ENCODE peak calls at places on chromosomes 11 and 22, in four cellular contexts. One of them, this sample, is unnamed.

GRCh38 chr22:26892401-26893033 is 235.1 kb downstream of the MIAT start:
- DNase-seq in lung: peak
- DNase-seq in Peyer's patch: no peak
- DNase-seq in mucosa of descending colon: peak
- DNase-seq in this sample: no peak

GRCh38 chr11:68714047-68714856 is 29.9 kb downstream of the GAL start:
- DNase-seq in lung: no peak
- DNase-seq in Peyer's patch: no peak
- DNase-seq in mucosa of descending colon: no peak
- DNase-seq in this sample: no peak

GRCh38 chr11:75524576-75525432 is 937 bp downstream of the GDPD5 start:
- DNase-seq in lung: no peak
- DNase-seq in Peyer's patch: peak
- DNase-seq in mucosa of descending colon: peak
- DNase-seq in this sample: no peak

GRCh38 chr11:73972620-73973449 is 9.8 kb downstream of the UCP2 start:
- DNase-seq in lung: no peak
- DNase-seq in Peyer's patch: no peak
- DNase-seq in mucosa of descending colon: peak
- DNase-seq in this sample: no peak

GRCh38 chr11:1839924-1840779 is 1.4 kb downstream of the TNNI2 start:
- DNase-seq in lung: peak
- DNase-seq in Peyer's patch: peak
- DNase-seq in mucosa of descending colon: peak
- DNase-seq in this sample: no peak

GRCh38 chr11:68145120-68145866 is 24.1 kb upstream of the CHKA start:
- DNase-seq in lung: no peak
- DNase-seq in Peyer's patch: no peak
- DNase-seq in mucosa of descending colon: no peak
- DNase-seq in this sample: no peak

GRCh38 chr11:120121914-120122473 is 15.9 kb downstream of the TRIM29 start:
- DNase-seq in lung: peak
- DNase-seq in Peyer's patch: no peak
- DNase-seq in mucosa of descending colon: no peak
- DNase-seq in this sample: peak

GRCh38 chr11:68569357-68569756 is 108.8 kb downstream of the PPP6R3 start:
- DNase-seq in lung: no peak
- DNase-seq in Peyer's patch: no peak
- DNase-seq in mucosa of descending colon: no peak
- DNase-seq in this sample: no peak

GRCh38 chr11:117678651-117679407 is 118.2 kb downstream of the DSCAML1 start:
- DNase-seq in lung: no peak
- DNase-seq in Peyer's patch: no peak
- DNase-seq in mucosa of descending colon: no peak
- DNase-seq in this sample: no peak

GRCh38 chr11:93652161-93652597 is 9.3 kb upstream of the CEP295 start:
- DNase-seq in lung: peak
- DNase-seq in Peyer's patch: no peak
- DNase-seq in mucosa of descending colon: no peak
- DNase-seq in this sample: peak

GRCh38 chr11:64849600-64850356 is 5.3 kb upstream of the CDC42BPG start:
- DNase-seq in lung: no peak
- DNase-seq in Peyer's patch: no peak
- DNase-seq in mucosa of descending colon: peak
- DNase-seq in this sample: no peak
- TF ChIP-seq CTCF in lung: no peak
- TF ChIP-seq CTCF in Peyer's patch: no peak
- TF ChIP-seq CTCF in mucosa of descending colon: no peak
- TF ChIP-seq CTCF in this sample: no peak

GRCh38 chr11:9825315-9825714 is 161.4 kb downstream of the SWAP70 start:
- DNase-seq in lung: no peak
- DNase-seq in Peyer's patch: no peak
- DNase-seq in mucosa of descending colon: no peak
- DNase-seq in this sample: no peak
- TF ChIP-seq CTCF in lung: no peak
- TF ChIP-seq CTCF in Peyer's patch: no peak
- TF ChIP-seq CTCF in mucosa of descending colon: no peak
- TF ChIP-seq CTCF in this sample: no peak

GRCh38 chr11:44760917-44761545 is 34.3 kb downstream of the TSPAN18 start:
- DNase-seq in lung: no peak
- DNase-seq in Peyer's patch: no peak
- DNase-seq in mucosa of descending colon: no peak
- DNase-seq in this sample: peak
- TF ChIP-seq CTCF in lung: no peak
- TF ChIP-seq CTCF in Peyer's patch: no peak
- TF ChIP-seq CTCF in mucosa of descending colon: no peak
- TF ChIP-seq CTCF in this sample: no peak

DNA sequence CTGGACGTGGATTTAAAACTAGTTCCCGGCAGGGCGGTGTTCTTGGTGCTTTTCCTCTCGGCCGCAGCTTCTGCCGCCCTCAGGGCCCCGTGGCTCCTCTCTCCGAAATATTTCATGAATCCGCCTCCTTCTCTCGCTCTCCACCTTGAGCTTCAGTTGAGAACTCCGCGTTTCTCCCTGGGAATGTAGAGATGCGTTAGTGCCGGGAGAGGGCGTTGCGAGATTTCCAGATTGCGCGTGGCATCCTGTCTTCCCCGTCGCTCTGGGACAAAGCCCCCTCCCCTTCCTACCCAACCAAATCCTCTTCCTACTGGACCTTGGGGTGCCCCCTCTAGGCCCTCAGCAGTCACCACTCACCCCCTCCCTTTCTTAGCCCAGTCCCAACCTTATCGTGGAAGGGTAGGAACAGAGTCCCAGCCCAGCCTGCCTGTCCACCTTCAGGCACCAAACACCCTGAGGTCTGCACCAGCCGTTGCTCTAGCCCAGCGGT is 15.5 kb upstream of the RAC2 start:
- DNase-seq in lung: no peak
- DNase-seq in Peyer's patch: no peak
- DNase-seq in mucosa of descending colon: no peak
- DNase-seq in this sample: peak
- TF ChIP-seq CTCF in lung: no peak
- TF ChIP-seq CTCF in Peyer's patch: peak
- TF ChIP-seq CTCF in mucosa of descending colon: no peak
- TF ChIP-seq CTCF in this sample: peak

GRCh38 chr11:61794579-61794978 is 1.9 kb downstream of the FEN1 start:
- DNase-seq in lung: no peak
- DNase-seq in Peyer's patch: no peak
- DNase-seq in mucosa of descending colon: no peak
- DNase-seq in this sample: no peak

GRCh38 chr11:61793084-61793828 is 545 bp downstream of the FEN1 start:
- DNase-seq in lung: no peak
- DNase-seq in Peyer's patch: no peak
- DNase-seq in mucosa of descending colon: no peak
- DNase-seq in this sample: no peak

GRCh38 chr11:61793829-61794204 is 1.1 kb downstream of the FEN1 start:
- DNase-seq in lung: no peak
- DNase-seq in Peyer's patch: no peak
- DNase-seq in mucosa of descending colon: no peak
- DNase-seq in this sample: no peak

GRCh38 chr11:61792310-61793083 is at the start of the genes FEN1 and TMEM258:
- DNase-seq in lung: peak
- DNase-seq in Peyer's patch: peak
- DNase-seq in mucosa of descending colon: peak
- DNase-seq in this sample: peak

DNA sequence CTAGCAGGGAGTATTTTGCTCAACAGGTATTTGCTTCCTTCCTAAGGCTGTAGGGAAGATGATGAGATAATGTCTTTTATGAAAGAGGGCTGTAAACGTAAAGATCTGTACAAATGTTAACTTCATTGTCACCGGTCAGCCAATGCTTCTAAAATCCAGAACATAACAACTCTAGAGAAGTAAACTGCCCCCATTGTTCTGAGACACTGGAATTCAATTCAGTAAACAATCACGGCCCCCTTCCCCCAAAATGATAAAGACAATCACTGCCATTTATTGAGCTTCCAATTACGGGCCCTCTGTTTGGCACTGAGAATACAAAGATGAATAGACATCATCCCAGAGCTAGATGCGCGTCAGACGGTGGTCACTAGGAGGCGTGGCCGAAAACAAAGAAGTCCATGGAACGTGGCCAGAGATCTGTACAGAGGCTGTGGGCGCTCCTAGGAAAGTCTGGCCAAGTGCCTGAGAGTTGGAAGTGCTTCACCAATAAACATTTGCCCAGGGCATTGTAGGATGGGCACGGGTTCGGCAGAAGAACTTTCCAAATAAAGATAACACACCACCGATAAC is 576 bp downstream of the TMEM258 start:
- DNase-seq in lung: peak
- DNase-seq in Peyer's patch: peak
- DNase-seq in mucosa of descending colon: peak
- DNase-seq in this sample: no peak
- TF ChIP-seq CTCF in lung: no peak
- TF ChIP-seq CTCF in Peyer's patch: no peak
- TF ChIP-seq CTCF in mucosa of descending colon: no peak
- TF ChIP-seq CTCF in this sample: peak

GRCh38 chr11:123597859-123598258 is 56.6 kb downstream of the SCN3B start:
- DNase-seq in lung: no peak
- DNase-seq in Peyer's patch: no peak
- DNase-seq in mucosa of descending colon: no peak
- DNase-seq in this sample: no peak
- TF ChIP-seq CTCF in lung: no peak
- TF ChIP-seq CTCF in Peyer's patch: no peak
- TF ChIP-seq CTCF in mucosa of descending colon: no peak
- TF ChIP-seq CTCF in this sample: no peak

GRCh38 chr11:125348704-125349635 is 147.1 kb downstream of the FEZ1 start:
- DNase-seq in lung: no peak
- DNase-seq in Peyer's patch: peak
- DNase-seq in mucosa of descending colon: peak
- DNase-seq in this sample: peak
- TF ChIP-seq CTCF in lung: peak
- TF ChIP-seq CTCF in Peyer's patch: peak
- TF ChIP-seq CTCF in mucosa of descending colon: peak
- TF ChIP-seq CTCF in this sample: peak